ENCODE peak calls at places on chromosomes 12 and 14, in seven cellular contexts. One of them, this sample, is unnamed.

GRCh38 chr12:82146740-82147139 is 211.4 kb downstream of the CCDC59 start:
- DNase-seq in SJSA1: no peak
- DNase-seq in IMR-90: no peak
- DNase-seq in stomach: no peak
- DNase-seq in mesendoderm: peak; percentile 46
- DNase-seq in A549: no peak
- DNase-seq in effector memory CD4-positive, alpha-beta T cell: no peak
- DNase-seq in this sample: no peak

GRCh38 chr12:89472508-89472907 is 52.1 kb downstream of the GALNT4 start:
- DNase-seq in SJSA1: no peak
- DNase-seq in stomach: no peak
- DNase-seq in mesendoderm: no peak
- DNase-seq in A549: no peak
- DNase-seq in IMR-90: peak; percentile 84
- DNase-seq in effector memory CD4-positive, alpha-beta T cell: no peak
- DNase-seq in this sample: no peak

GRCh38 chr14:49017451-49017850 is 568.7 kb downstream of the RPS29 start:
- DNase-seq in effector memory CD4-positive, alpha-beta T cell: no peak
- DNase-seq in IMR-90: no peak
- DNase-seq in mesendoderm: no peak
- DNase-seq in A549: no peak
- DNase-seq in stomach: no peak
- DNase-seq in SJSA1: no peak
- DNase-seq in this sample: no peak

GRCh38 chr12:92551853-92552397 is 150.9 kb upstream of the PLEKHG7 start:
- DNase-seq in mesendoderm: peak; percentile 66
- DNase-seq in IMR-90: peak; percentile 73
- DNase-seq in SJSA1: no peak
- DNase-seq in A549: peak; percentile 26
- DNase-seq in effector memory CD4-positive, alpha-beta T cell: no peak
- DNase-seq in stomach: no peak
- DNase-seq in this sample: no peak

GRCh38 chr12:103020839-103021238 is 63.4 kb downstream of the ASCL1 start:
- DNase-seq in A549: no peak
- DNase-seq in mesendoderm: no peak
- DNase-seq in IMR-90: no peak
- DNase-seq in stomach: no peak
- DNase-seq in effector memory CD4-positive, alpha-beta T cell: no peak
- DNase-seq in SJSA1: no peak
- DNase-seq in this sample: no peak

GRCh38 chr12:115506822-115507629 is 770.5 kb downstream of the MED13L start:
- DNase-seq in mesendoderm: peak; percentile 61
- DNase-seq in A549: no peak
- DNase-seq in IMR-90: no peak
- DNase-seq in stomach: no peak
- DNase-seq in SJSA1: no peak
- DNase-seq in effector memory CD4-positive, alpha-beta T cell: no peak
- DNase-seq in this sample: no peak

GRCh38 chr14:70254476-70254961 is 65.8 kb upstream of the SLC8A3 start:
- DNase-seq in A549: no peak
- DNase-seq in mesendoderm: peak; percentile 71
- DNase-seq in SJSA1: peak; percentile 12
- DNase-seq in IMR-90: peak; percentile 1
- DNase-seq in effector memory CD4-positive, alpha-beta T cell: no peak
- DNase-seq in stomach: peak; percentile 86
- DNase-seq in this sample: peak; percentile 9

GRCh38 chr14:56821177-56821576 is 10.9 kb upstream of the OTX2 start:
- DNase-seq in stomach: no peak
- DNase-seq in SJSA1: no peak
- DNase-seq in mesendoderm: no peak
- DNase-seq in IMR-90: no peak
- DNase-seq in A549: no peak
- DNase-seq in effector memory CD4-positive, alpha-beta T cell: no peak
- DNase-seq in this sample: no peak

GRCh38 chr12:10385181-10385613 is 4.6 kb downstream of the KLRK1 start:
- DNase-seq in mesendoderm: no peak
- DNase-seq in effector memory CD4-positive, alpha-beta T cell: no peak
- DNase-seq in stomach: no peak
- DNase-seq in SJSA1: peak; percentile 89
- DNase-seq in IMR-90: peak; percentile 81
- DNase-seq in A549: no peak
- DNase-seq in this sample: no peak

GRCh38 chr12:15979096-15980091 is 68.3 kb downstream of the DERA start:
- DNase-seq in effector memory CD4-positive, alpha-beta T cell: no peak
- DNase-seq in mesendoderm: peak; percentile 68
- DNase-seq in stomach: no peak
- DNase-seq in A549: peak; percentile 51
- DNase-seq in SJSA1: peak; percentile 43
- DNase-seq in IMR-90: peak; percentile 93
- DNase-seq in this sample: no peak

GRCh38 chr12:57063991-57064725 is 14.2 kb upstream of the MYO1A start:
- DNase-seq in SJSA1: no peak
- DNase-seq in stomach: no peak
- DNase-seq in A549: no peak
- DNase-seq in effector memory CD4-positive, alpha-beta T cell: peak; percentile 40
- DNase-seq in mesendoderm: no peak
- DNase-seq in IMR-90: peak; percentile 41
- DNase-seq in this sample: no peak

GRCh38 chr12:124551268-124552144 is 15.9 kb downstream of the NCOR2 start:
- DNase-seq in IMR-90: peak; percentile 33
- DNase-seq in SJSA1: no peak
- DNase-seq in A549: no peak
- DNase-seq in stomach: peak; percentile 48
- DNase-seq in effector memory CD4-positive, alpha-beta T cell: no peak
- DNase-seq in mesendoderm: peak; percentile 89
- DNase-seq in this sample: peak; percentile 67

GRCh38 chr12:52681551-52682380 is 1.6 kb upstream of the KRT1 start:
- DNase-seq in SJSA1: peak; percentile 83
- DNase-seq in mesendoderm: no peak
- DNase-seq in A549: no peak
- DNase-seq in effector memory CD4-positive, alpha-beta T cell: no peak
- DNase-seq in IMR-90: no peak
- DNase-seq in stomach: no peak
- DNase-seq in this sample: no peak

GRCh38 chr12:85642810-85643209 is 193.4 kb downstream of the RASSF9 start:
- DNase-seq in stomach: no peak
- DNase-seq in A549: no peak
- DNase-seq in mesendoderm: peak; percentile 63
- DNase-seq in SJSA1: no peak
- DNase-seq in IMR-90: peak; percentile 78
- DNase-seq in effector memory CD4-positive, alpha-beta T cell: no peak
- DNase-seq in this sample: no peak

GRCh38 chr12:84874125-84874824 is 38.3 kb downstream of the SLC6A15 start:
- DNase-seq in A549: peak; percentile 10
- DNase-seq in effector memory CD4-positive, alpha-beta T cell: no peak
- DNase-seq in stomach: no peak
- DNase-seq in IMR-90: peak; percentile 60
- DNase-seq in mesendoderm: peak; percentile 50
- DNase-seq in SJSA1: peak; percentile 16
- DNase-seq in this sample: no peak

GRCh38 chr14:105087963-105088811 is 23.0 kb upstream of the GPR132 start:
- DNase-seq in stomach: peak; percentile 23
- DNase-seq in effector memory CD4-positive, alpha-beta T cell: no peak
- DNase-seq in SJSA1: peak; percentile 81
- DNase-seq in mesendoderm: peak; percentile 87
- DNase-seq in IMR-90: peak; percentile 74
- DNase-seq in A549: peak; percentile 60
- DNase-seq in this sample: peak; percentile 64

GRCh38 chr12:93476555-93476954 is 9.2 kb downstream of the MRPL42 start:
- DNase-seq in effector memory CD4-positive, alpha-beta T cell: no peak
- DNase-seq in stomach: no peak
- DNase-seq in mesendoderm: no peak
- DNase-seq in A549: no peak
- DNase-seq in SJSA1: no peak
- DNase-seq in IMR-90: no peak
- DNase-seq in this sample: no peak

DNA sequence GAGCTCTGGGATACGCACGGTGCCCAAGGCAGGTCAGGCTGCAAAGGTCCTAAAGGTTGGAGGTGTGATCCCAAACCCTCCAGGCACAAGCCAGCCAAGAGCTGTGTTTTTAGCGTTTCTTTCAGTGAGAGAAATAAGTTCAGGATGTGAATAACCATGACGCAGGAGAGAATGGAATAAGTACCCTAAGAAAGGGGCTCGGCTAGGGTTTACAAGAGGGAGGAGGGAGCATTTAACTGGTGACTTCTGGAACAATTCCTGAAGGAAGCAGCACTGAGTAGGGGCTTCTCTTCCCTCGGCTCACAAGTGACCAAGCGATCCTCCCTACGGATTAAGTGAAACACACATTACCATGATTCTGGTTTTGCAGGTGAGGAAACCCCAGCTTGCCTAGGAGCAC is 29.4 kb downstream of the SSH1 start:
- DNase-seq in stomach: no peak
- DNase-seq in effector memory CD4-positive, alpha-beta T cell: no peak
- DNase-seq in SJSA1: no peak
- DNase-seq in A549: no peak
- DNase-seq in IMR-90: no peak
- DNase-seq in mesendoderm: no peak
- DNase-seq in this sample: no peak
- H3K27ac ChIP-seq in stomach: peak overlapping the region; percentile 79
- H3K27ac ChIP-seq in effector memory CD4-positive, alpha-beta T cell: no peak overlapping the region
- H3K27ac ChIP-seq in SJSA1: peak overlapping the region; percentile 92
- H3K27ac ChIP-seq in A549: no peak overlapping the region
- H3K27ac ChIP-seq in IMR-90: peak overlapping the region; percentile 99
- H3K27ac ChIP-seq in mesendoderm: no peak overlapping the region
- H3K27ac ChIP-seq in this sample: peak overlapping the region; percentile 85

GRCh38 chr12:32120419-32120818 is 13.8 kb downstream of the BICD1 start:
- DNase-seq in mesendoderm: peak; percentile 74
- DNase-seq in stomach: no peak
- DNase-seq in SJSA1: no peak
- DNase-seq in IMR-90: peak; percentile 40
- DNase-seq in effector memory CD4-positive, alpha-beta T cell: no peak
- DNase-seq in A549: no peak
- DNase-seq in this sample: no peak

GRCh38 chr12:32124637-32125036 is 18.0 kb downstream of the BICD1 start:
- DNase-seq in IMR-90: no peak
- DNase-seq in stomach: no peak
- DNase-seq in SJSA1: no peak
- DNase-seq in A549: no peak
- DNase-seq in mesendoderm: no peak
- DNase-seq in effector memory CD4-positive, alpha-beta T cell: no peak
- DNase-seq in this sample: no peak

GRCh38 chr12:32126720-32127119 is 20.1 kb downstream of the BICD1 start:
- DNase-seq in mesendoderm: no peak
- DNase-seq in effector memory CD4-positive, alpha-beta T cell: no peak
- DNase-seq in stomach: no peak
- DNase-seq in A549: no peak
- DNase-seq in SJSA1: peak; percentile 63
- DNase-seq in IMR-90: peak; percentile 92
- DNase-seq in this sample: no peak

DNA sequence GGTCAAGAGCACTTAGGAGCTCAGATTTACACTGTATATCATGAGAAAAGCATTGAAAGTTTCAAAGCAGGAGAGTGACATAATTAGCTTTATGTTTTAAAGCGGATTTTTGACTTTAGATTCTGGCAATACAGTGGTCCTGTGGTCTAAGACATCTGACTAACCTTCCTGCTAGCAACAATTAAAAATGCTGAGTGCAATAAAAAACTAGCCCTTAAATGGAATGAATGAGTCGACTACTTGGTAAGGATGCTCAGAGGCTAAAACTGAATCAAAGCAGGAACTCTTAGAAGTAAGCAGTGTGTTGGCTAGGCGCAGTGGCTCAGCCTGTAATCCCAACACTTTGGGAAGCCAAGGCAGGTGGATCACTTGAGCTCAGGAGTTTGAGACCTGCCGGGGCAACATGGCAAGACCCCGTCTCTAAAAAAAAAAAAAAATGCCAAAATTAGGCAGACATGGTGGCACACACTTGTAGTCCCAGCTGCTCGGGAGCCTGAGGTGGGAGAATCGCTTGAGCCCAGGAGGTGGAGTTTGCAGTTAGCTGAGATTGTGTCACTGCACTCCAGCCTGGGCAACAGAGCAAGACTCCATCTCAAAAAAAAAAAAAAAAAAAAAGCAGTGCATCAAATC is 18.9 kb downstream of the BICD1 start:
- DNase-seq in IMR-90: peak; percentile 69
- DNase-seq in SJSA1: peak; percentile 13
- DNase-seq in effector memory CD4-positive, alpha-beta T cell: no peak
- DNase-seq in stomach: no peak
- DNase-seq in mesendoderm: no peak
- DNase-seq in A549: no peak
- DNase-seq in this sample: no peak
- H3K4me1 ChIP-seq in IMR-90: peaks cover 14% of the 10 kb centered on the region
- H3K4me1 ChIP-seq in SJSA1: peaks cover 26% of the 10 kb centered on the region
- H3K4me1 ChIP-seq in effector memory CD4-positive, alpha-beta T cell: no peaks in the 10 kb centered on the region
- H3K4me1 ChIP-seq in stomach: no peaks in the 10 kb centered on the region
- H3K4me1 ChIP-seq in mesendoderm: no peaks in the 10 kb centered on the region
- H3K4me1 ChIP-seq in A549: peaks cover 4% of the 10 kb centered on the region
- H3K4me1 ChIP-seq in this sample: no peaks in the 10 kb centered on the region

DNA sequence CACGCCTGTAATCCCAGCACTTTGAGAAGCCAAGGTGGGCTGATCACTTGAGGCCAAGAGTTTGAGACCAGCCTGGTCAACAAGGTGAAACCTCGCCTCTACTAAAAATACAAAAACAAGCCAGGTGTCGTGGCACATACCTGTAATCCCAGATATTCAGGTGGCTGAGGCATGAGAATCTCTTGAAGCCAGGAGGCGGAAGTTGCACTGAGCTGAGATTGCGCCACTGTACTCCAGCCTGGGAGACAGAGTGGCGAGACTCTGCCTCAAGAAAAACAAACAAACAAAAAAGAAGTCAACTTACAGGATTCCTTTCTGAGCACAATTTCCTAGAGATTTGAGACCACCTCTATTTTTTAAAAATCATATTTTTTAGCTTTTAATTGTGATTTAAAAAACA is 45.3 kb downstream of the DGLUCY start:
- DNase-seq in A549: no peak
- DNase-seq in stomach: no peak
- DNase-seq in effector memory CD4-positive, alpha-beta T cell: no peak
- DNase-seq in mesendoderm: no peak
- DNase-seq in SJSA1: no peak
- DNase-seq in IMR-90: no peak
- DNase-seq in this sample: no peak
- H3K27ac ChIP-seq in A549: no peak overlapping the region
- H3K27ac ChIP-seq in stomach: no peak overlapping the region
- H3K27ac ChIP-seq in effector memory CD4-positive, alpha-beta T cell: no peak overlapping the region
- H3K27ac ChIP-seq in mesendoderm: no peak overlapping the region
- H3K27ac ChIP-seq in SJSA1: no peak overlapping the region
- H3K27ac ChIP-seq in IMR-90: no peak overlapping the region
- H3K27ac ChIP-seq in this sample: peak overlapping the region; percentile 73

DNA sequence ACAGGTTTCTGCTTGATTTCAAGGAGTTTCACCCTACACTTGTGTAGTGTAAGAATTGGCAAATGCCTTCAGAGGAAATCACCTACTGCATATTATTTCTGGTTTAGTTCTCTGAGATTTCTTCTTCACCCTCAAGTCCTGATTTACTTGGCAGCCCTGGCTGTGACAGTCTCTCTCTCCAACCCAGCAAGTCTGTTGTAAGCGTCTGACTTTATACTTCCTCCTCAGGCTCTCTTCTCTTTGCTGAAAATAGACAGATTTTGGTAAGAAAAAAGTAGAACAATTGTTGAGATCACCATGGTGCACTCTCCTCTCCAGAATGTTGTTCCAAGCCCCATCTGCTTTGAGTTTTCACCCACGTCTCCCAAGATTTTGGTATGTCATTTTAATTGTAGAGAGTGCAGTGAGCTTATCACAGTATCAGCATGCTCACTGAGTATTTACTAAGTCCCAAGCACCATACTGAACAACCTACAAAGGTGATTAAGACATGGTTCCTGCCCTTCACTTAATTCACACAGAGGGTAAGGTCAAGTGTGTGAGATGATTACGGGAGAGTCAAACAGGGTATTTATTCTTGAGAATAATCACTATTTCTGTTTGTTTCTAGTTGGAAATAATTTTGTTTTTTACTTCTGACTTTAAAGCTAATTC is 148.7 kb downstream of the MDGA2 start:
- DNase-seq in IMR-90: no peak
- DNase-seq in SJSA1: no peak
- DNase-seq in mesendoderm: no peak
- DNase-seq in effector memory CD4-positive, alpha-beta T cell: no peak
- DNase-seq in stomach: no peak
- DNase-seq in A549: no peak
- DNase-seq in this sample: no peak
- H3K4me1 ChIP-seq in IMR-90: no peaks in the 10 kb centered on the region
- H3K4me1 ChIP-seq in SJSA1: no peaks in the 10 kb centered on the region
- H3K4me1 ChIP-seq in mesendoderm: no peaks in the 10 kb centered on the region
- H3K4me1 ChIP-seq in effector memory CD4-positive, alpha-beta T cell: no peaks in the 10 kb centered on the region
- H3K4me1 ChIP-seq in stomach: no peaks in the 10 kb centered on the region
- H3K4me1 ChIP-seq in A549: no peaks in the 10 kb centered on the region
- H3K4me1 ChIP-seq in this sample: no peaks in the 10 kb centered on the region